ENCODE peak calls at places on chromosomes 7 and 10, in six cellular contexts. L is HCT116, E is SK-N-SH, D is endothelial cell of umbilical vein, I is sigmoid colon, Z is stomach. T is an unnamed sample.

GRCh38 chr10:118958984-118959916 is 70.3 kb upstream of the NANOS1 start:
- DNase-seq in Z (peak; percentile 75), L (no peak), I (peak; percentile 85), E (no peak), D (no peak), T (no peak)

GRCh38 chr10:132154440-132154839 is 32.3 kb upstream of the DPYSL4 start:
- DNase-seq in L (no peak), Z (no peak), D (no peak), E (no peak), I (no peak), T (no peak)

GRCh38 chr7:159031750-159032149 is 112.9 kb downstream of the VIPR2 start:
- DNase-seq in D (no peak), Z (no peak), I (no peak), E (no peak), L (no peak), T (no peak)

GRCh38 chr7:88111136-88111748 is 108.6 kb downstream of the SRI start:
- DNase-seq in D (peak; percentile 65), L (peak; percentile 36), Z (no peak), E (peak; percentile 36), I (no peak), T (peak; percentile 72)

GRCh38 chr10:22550732-22551131 is 163.6 kb downstream of the PIP4K2A start:
- DNase-seq in D (peak; percentile 44), I (no peak), L (peak; percentile 16), E (peak; percentile 69), Z (peak; percentile 44), T (peak; percentile 88)

GRCh38 chr7:7977774-7978173 is 9.2 kb downstream of the GLCCI1 start:
- DNase-seq in I (no peak), Z (no peak), L (no peak), E (no peak), D (no peak), T (no peak)

GRCh38 chr7:3280445-3280844 is 20.6 kb upstream of the SDK1 start:
- DNase-seq in L (no peak), Z (no peak), E (no peak), I (peak; percentile 81), D (no peak), T (no peak)

GRCh38 chr10:533186-533585 is 156.3 kb downstream of the DIP2C start:
- DNase-seq in L (no peak), E (no peak), D (no peak), Z (no peak), I (no peak), T (no peak)

GRCh38 chr7:71824356-71824755 is 587.8 kb downstream of the CALN1 start:
- DNase-seq in I (no peak), L (no peak), D (no peak), Z (no peak), E (no peak), T (peak; percentile 13)

GRCh38 chr7:55365103-55365679 is at the start of gene LANCL2:
- DNase-seq in E (peak; percentile 83), Z (peak; percentile 50), D (peak; percentile 62), I (no peak), L (no peak), T (peak; percentile 72)

GRCh38 chr7:100565133-100565571 is 8.5 kb downstream of the SAP25 start:
- DNase-seq in E (peak; percentile 26), Z (no peak), L (no peak), I (no peak), D (no peak), T (no peak)

GRCh38 chr10:84333864-84334451 is 5.6 kb downstream of the CCSER2 start:
- DNase-seq in D (no peak), Z (no peak), I (no peak), E (no peak), L (no peak), T (peak; percentile 53)

GRCh38 chr7:99001482-99002145 is 123.3 kb downstream of the TRRAP start:
- DNase-seq in E (no peak), I (no peak), L (no peak), D (no peak), Z (no peak), T (no peak)

GRCh38 chr10:89563861-89564478 is 28.6 kb upstream of the SLC16A12 start:
- DNase-seq in L (peak; percentile 47), E (peak; percentile 54), D (peak; percentile 56), Z (no peak), I (no peak), T (peak; percentile 63)

GRCh38 chr7:132937286-132937685 is 144.6 kb downstream of the CHCHD3 start:
- DNase-seq in I (no peak), D (no peak), Z (no peak), E (no peak), L (no peak), T (no peak)

GRCh38 chr7:33554046-33554445 is 351.3 kb upstream of the BMPER start:
- DNase-seq in Z (no peak), L (no peak), E (no peak), D (no peak), I (no peak), T (no peak)

GRCh38 chr10:486668-487067 is 202.8 kb downstream of the DIP2C start:
- DNase-seq in L (no peak), D (no peak), Z (peak; percentile 23), E (no peak), I (no peak), T (no peak)

GRCh38 chr10:94425942-94426341 is 23.6 kb downstream of the TBC1D12 start:
- DNase-seq in L (no peak), E (no peak), I (no peak), D (no peak), Z (no peak), T (no peak)

GRCh38 chr10:121838931-121839330 is 88.9 kb downstream of the ATE1 start:
- DNase-seq in L (no peak), I (no peak), Z (no peak), E (no peak), D (no peak), T (no peak)

GRCh38 chr7:35652124-35652523 is 42.8 kb downstream of the HERPUD2 start:
- DNase-seq in D (no peak), L (no peak), Z (no peak), E (no peak), I (no peak), T (no peak)

GRCh38 chr7:139771001-139771956 is 6.5 kb downstream of the HIPK2 start:
- DNase-seq in L (peak; percentile 93), Z (no peak), D (no peak), I (no peak), E (no peak), T (no peak)

GRCh38 chr7:50377356-50377755 is 72.8 kb downstream of the FIGNL1 start:
- DNase-seq in Z (no peak), D (no peak), I (no peak), E (no peak), L (no peak), T (no peak)

GRCh38 chr7:80749270-80749669 is 110.8 kb downstream of the CD36 start:
- DNase-seq in I (no peak), E (no peak), Z (no peak), L (no peak), D (peak; percentile 45), T (no peak)

GRCh38 chr7:106075937-106076336 is 36.2 kb downstream of the SYPL1 start:
- DNase-seq in E (no peak), L (no peak), Z (no peak), I (no peak), D (peak; percentile 26), T (no peak)

GRCh38 chr7:137169282-137169698 is 174.2 kb downstream of the PTN start:
- DNase-seq in Z (peak; percentile 28), I (peak; percentile 87), E (peak; percentile 83), D (peak; percentile 53), L (no peak), T (peak; percentile 88)

GRCh38 chr7:83524286-83525075 is 124.5 kb downstream of the SEMA3E start:
- DNase-seq in D (no peak), E (no peak), Z (no peak), I (no peak), L (no peak), T (peak; percentile 30)

GRCh38 chr7:6315786-6316185 is 43.4 kb upstream of the CYTH3 start:
- DNase-seq in D (no peak), I (no peak), L (no peak), E (no peak), Z (no peak), T (no peak)

DNA sequence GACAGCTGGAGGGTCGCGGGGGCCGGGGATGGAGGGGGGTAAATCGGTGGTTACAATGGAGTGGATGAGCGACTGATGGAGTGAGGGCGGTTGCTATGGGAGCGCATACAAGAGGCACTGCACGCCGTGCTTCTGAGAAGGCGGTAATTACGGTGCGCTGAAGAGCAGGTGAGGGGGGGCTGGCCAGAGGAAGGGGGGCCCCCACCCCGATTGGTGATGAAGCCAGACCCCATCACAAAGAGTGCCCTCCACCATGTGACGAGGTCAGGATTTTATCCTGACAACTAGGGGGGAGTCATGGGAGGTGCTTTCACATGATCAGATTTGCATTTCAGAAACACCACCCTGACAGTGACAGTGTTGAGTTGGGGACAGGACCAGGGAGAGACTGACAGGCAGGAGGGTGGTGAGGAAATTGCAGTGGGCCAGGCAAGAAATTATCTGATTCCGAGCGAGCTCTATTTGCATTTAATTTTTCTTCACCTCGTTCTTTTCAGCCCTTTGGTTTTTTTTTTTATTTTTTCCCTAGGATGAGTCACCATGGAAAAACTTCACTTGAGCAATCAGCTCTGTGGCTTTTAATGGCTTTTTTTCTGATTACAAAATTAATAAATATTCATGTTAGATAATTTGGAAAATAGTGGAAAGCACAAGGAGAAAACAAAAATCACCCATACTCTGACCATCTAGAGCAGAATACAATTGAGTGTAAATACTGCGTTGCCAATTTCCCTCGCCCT is 7.9 kb downstream of the CPA5 start:
- DNase-seq in Z (no peak), I (no peak), E (peak; percentile 19), L (no peak), D (peak; percentile 62), T (no peak)
- TF ChIP-seq POLR2AphosphoS5 in Z (no peak), I (no peak), E (no peak), L (no peak), D (no peak), T (no peak)

GRCh38 chr10:42896735-42897134 is 114.1 kb downstream of the BMS1 start:
- DNase-seq in D (no peak), I (no peak), E (no peak), L (no peak), Z (no peak), T (no peak)
- H3K27me3 ChIP-seq in D (peaks cover 9% of the 10 kb centered on the region), I (peaks cover 9% of the 10 kb centered on the region), E (no peaks in the 10 kb centered on the region), L (no peaks in the 10 kb centered on the region), Z (peaks cover 9% of the 10 kb centered on the region), T (peaks cover 47% of the 10 kb centered on the region)

GRCh38 chr10:95508730-95509129 is 52.4 kb downstream of the SORBS1 start:
- DNase-seq in I (no peak), E (no peak), Z (no peak), L (no peak), D (peak; percentile 82), T (peak; percentile 45)
- TF ChIP-seq POLR2AphosphoS5 in I (peak; percentile 75), E (no peak), Z (peak; percentile 6), L (no peak), D (no peak), T (no peak)

GRCh38 chr7:150973571-150974451 is 4.3 kb downstream of the KCNH2 start:
- DNase-seq in I (no peak), Z (no peak), D (no peak), E (no peak), L (no peak), T (peak; percentile 77)

GRCh38 chr7:150971242-150972048 is 6.7 kb downstream of the KCNH2 start:
- DNase-seq in I (no peak), E (peak; percentile 90), Z (no peak), L (no peak), D (no peak), T (no peak)

GRCh38 chr7:150970424-150970823 is 7.7 kb downstream of the KCNH2 start:
- DNase-seq in L (no peak), I (no peak), D (no peak), E (no peak), Z (no peak), T (no peak)

GRCh38 chr7:150972746-150973145 is 5.4 kb downstream of the KCNH2 start:
- DNase-seq in Z (no peak), E (no peak), L (no peak), D (no peak), I (no peak), T (no peak)

GRCh38 chr7:150972094-150972493 is 6.0 kb downstream of the KCNH2 start:
- DNase-seq in L (no peak), E (peak; percentile 93), Z (no peak), D (no peak), I (peak; percentile 97), T (no peak)
- H3K27me3 ChIP-seq in L (no peaks in the 10 kb centered on the region), E (peaks cover 76% of the 10 kb centered on the region), Z (no peaks in the 10 kb centered on the region), D (peaks cover 21% of the 10 kb centered on the region), I (no peaks in the 10 kb centered on the region), T (peaks cover 27% of the 10 kb centered on the region)

T was measured in GM23338.